ENCODE peak calls at places on chromosomes 4 and X, in nine cellular contexts. One of them, this sample, is unnamed.

GRCh38 chrX:5595570-5595969 is 633.1 kb downstream of the NLGN4X start:
- DNase-seq in NCI-H1105: no peak
- DNase-seq in mucosa of descending colon: no peak
- DNase-seq in hypothalamus: no peak
- DNase-seq in H1: no peak
- DNase-seq in midbrain: no peak
- DNase-seq in dorsolateral prefrontal cortex: no peak
- DNase-seq in ACHN: no peak
- DNase-seq in NCI-H345: no peak
- DNase-seq in this sample: no peak

GRCh38 chr4:170476351-170476750 is 386.6 kb upstream of the AADAT start:
- DNase-seq in NCI-H345: no peak
- DNase-seq in hypothalamus: no peak
- DNase-seq in mucosa of descending colon: no peak
- DNase-seq in NCI-H1105: no peak
- DNase-seq in dorsolateral prefrontal cortex: no peak
- DNase-seq in midbrain: no peak
- DNase-seq in ACHN: no peak
- DNase-seq in H1: no peak
- DNase-seq in this sample: no peak

GRCh38 chr4:105158837-105159236 is 12.2 kb downstream of the TET2 start:
- DNase-seq in dorsolateral prefrontal cortex: no peak
- DNase-seq in H1: no peak
- DNase-seq in mucosa of descending colon: peak
- DNase-seq in NCI-H345: no peak
- DNase-seq in ACHN: no peak
- DNase-seq in hypothalamus: no peak
- DNase-seq in midbrain: no peak
- DNase-seq in NCI-H1105: no peak
- DNase-seq in this sample: no peak

GRCh38 chr4:128386761-128387599 is 99.4 kb upstream of the PGRMC2 start:
- DNase-seq in H1: no peak
- DNase-seq in NCI-H1105: peak
- DNase-seq in ACHN: peak
- DNase-seq in mucosa of descending colon: peak
- DNase-seq in dorsolateral prefrontal cortex: peak
- DNase-seq in NCI-H345: peak
- DNase-seq in midbrain: peak
- DNase-seq in hypothalamus: peak
- DNase-seq in this sample: peak

GRCh38 chr4:16070203-16070602 is 13.6 kb downstream of the PROM1 start:
- DNase-seq in dorsolateral prefrontal cortex: no peak
- DNase-seq in midbrain: no peak
- DNase-seq in hypothalamus: no peak
- DNase-seq in NCI-H1105: no peak
- DNase-seq in H1: no peak
- DNase-seq in NCI-H345: no peak
- DNase-seq in mucosa of descending colon: no peak
- DNase-seq in ACHN: no peak
- DNase-seq in this sample: no peak

GRCh38 chrX:134886201-134886600 is 104.6 kb upstream of the SMIM10 start:
- DNase-seq in mucosa of descending colon: no peak
- DNase-seq in NCI-H1105: no peak
- DNase-seq in H1: no peak
- DNase-seq in ACHN: no peak
- DNase-seq in NCI-H345: no peak
- DNase-seq in midbrain: no peak
- DNase-seq in dorsolateral prefrontal cortex: no peak
- DNase-seq in hypothalamus: no peak
- DNase-seq in this sample: no peak

GRCh38 chr4:145347684-145348083 is 134.0 kb upstream of the SMAD1 start:
- DNase-seq in NCI-H345: no peak
- DNase-seq in NCI-H1105: no peak
- DNase-seq in hypothalamus: no peak
- DNase-seq in dorsolateral prefrontal cortex: no peak
- DNase-seq in ACHN: no peak
- DNase-seq in midbrain: no peak
- DNase-seq in mucosa of descending colon: no peak
- DNase-seq in H1: no peak
- DNase-seq in this sample: peak

GRCh38 chrX:105018865-105019264 is 201.6 kb downstream of the TEX13A start:
- DNase-seq in dorsolateral prefrontal cortex: no peak
- DNase-seq in NCI-H1105: no peak
- DNase-seq in hypothalamus: no peak
- DNase-seq in mucosa of descending colon: no peak
- DNase-seq in ACHN: peak
- DNase-seq in NCI-H345: no peak
- DNase-seq in midbrain: no peak
- DNase-seq in H1: no peak
- DNase-seq in this sample: no peak

GRCh38 chr4:135316266-135316779 is 1114.7 kb upstream of the PABPC4L start:
- DNase-seq in midbrain: no peak
- DNase-seq in dorsolateral prefrontal cortex: no peak
- DNase-seq in H1: no peak
- DNase-seq in hypothalamus: no peak
- DNase-seq in mucosa of descending colon: no peak
- DNase-seq in NCI-H345: no peak
- DNase-seq in NCI-H1105: no peak
- DNase-seq in ACHN: no peak
- DNase-seq in this sample: no peak

GRCh38 chrX:53926030-53926429 is 118.2 kb downstream of the PHF8 start:
- DNase-seq in H1: no peak
- DNase-seq in NCI-H345: no peak
- DNase-seq in mucosa of descending colon: no peak
- DNase-seq in midbrain: no peak
- DNase-seq in ACHN: no peak
- DNase-seq in hypothalamus: no peak
- DNase-seq in NCI-H1105: no peak
- DNase-seq in dorsolateral prefrontal cortex: no peak
- DNase-seq in this sample: no peak